ENCODE peak calls at places on chromosome X, in five cellular contexts. N is glutamatergic neuron, H is tibial nerve, D is Calu3, K is MCF 10A. G is an unnamed sample.

GRCh38 chrX:83469551-83469950 is 38.5 kb upstream of the POU3F4 start:
- DNase-seq in N (peak; percentile 33), H (no peak), D (peak; percentile 1), K (peak; percentile 59), G (no peak)

GRCh38 chrX:132023117-132023895 is at the start of gene STK26:
- DNase-seq in N (peak; percentile 60), H (peak; percentile 28), D (peak; percentile 81), K (peak; percentile 82), G (peak; percentile 53)

GRCh38 chrX:78103001-78103634 is 930 bp upstream of the PGK1 start:
- DNase-seq in N (no peak), H (no peak), D (no peak), K (no peak), G (no peak)

GRCh38 chrX:107713205-107714195 is 62.1 kb downstream of the TSC22D3 start:
- DNase-seq in N (no peak), H (no peak), D (no peak), K (no peak), G (no peak)

GRCh38 chrX:2485460-2485753 is 15.4 kb downstream of the DHRSX start:
- DNase-seq in N (no peak), H (no peak), D (no peak), K (no peak), G (no peak)

GRCh38 chrX:129876734-129877395 is 29.1 kb upstream of the UTP14A start:
- DNase-seq in N (no peak), H (no peak), D (peak; percentile 32), K (no peak), G (peak; percentile 9)

GRCh38 chrX:71251456-71251973 is 2.4 kb downstream of the ZMYM3 start:
- DNase-seq in N (no peak), H (no peak), D (no peak), K (no peak), G (no peak)

GRCh38 chrX:68490644-68491043 is 8.2 kb upstream of the YIPF6 start:
- DNase-seq in N (no peak), H (no peak), D (peak; percentile 41), K (peak; percentile 41), G (peak; percentile 52)

GRCh38 chrX:132694331-132694823 is 205.5 kb upstream of the MBNL3 start:
- DNase-seq in N (no peak), H (no peak), D (no peak), K (no peak), G (no peak)

GRCh38 chrX:68504237-68504636 is 5.4 kb downstream of the YIPF6 start:
- DNase-seq in N (no peak), H (no peak), D (no peak), K (peak; percentile 70), G (peak; percentile 66)

GRCh38 chrX:107985032-107985431 is 2.9 kb upstream of the TEX13B start:
- DNase-seq in N (no peak), H (no peak), D (no peak), K (no peak), G (no peak)

GRCh38 chrX:99703467-99703866 is 706.6 kb downstream of the PCDH19 start:
- DNase-seq in N (no peak), H (no peak), D (no peak), K (peak; percentile 39), G (no peak)

GRCh38 chrX:34467437-34467836 is 189.6 kb downstream of the TMEM47 start:
- DNase-seq in N (no peak), H (no peak), D (no peak), K (peak; percentile 55), G (peak; percentile 40)

GRCh38 chrX:11355259-11355909 is 62.2 kb downstream of the AMELX start:
- DNase-seq in N (no peak), H (no peak), D (no peak), K (no peak), G (no peak)

GRCh38 chrX:142250502-142250901 is 45.4 kb upstream of the MAGEC2 start:
- DNase-seq in N (no peak), H (no peak), D (no peak), K (peak; percentile 58), G (peak; percentile 78)

GRCh38 chrX:139287155-139287924 is 243.2 kb upstream of the F9 start:
- DNase-seq in N (no peak), H (no peak), D (no peak), K (no peak), G (no peak)

GRCh38 chrX:150162141-150162540 is 201.0 kb upstream of the MAMLD1 start:
- DNase-seq in N (no peak), H (no peak), D (peak; percentile 15), K (peak; percentile 80), G (no peak)

GRCh38 chrX:625137-625691 is 5.4 kb upstream of the SHOX start:
- DNase-seq in N (no peak), H (no peak), D (no peak), K (no peak), G (no peak)

GRCh38 chrX:17710836-17711235 is 26.5 kb upstream of the SCML1 start:
- DNase-seq in N (no peak), H (no peak), D (no peak), K (no peak), G (no peak)

GRCh38 chrX:72243472-72243871 is 4.6 kb upstream of the ERCC6L start:
- DNase-seq in N (no peak), H (no peak), D (no peak), K (peak; percentile 49), G (peak; percentile 22)

GRCh38 chrX:10240918-10241317 is 84.1 kb downstream of the CLCN4 start:
- DNase-seq in N (no peak), H (no peak), D (no peak), K (peak; percentile 54), G (peak; percentile 59)

GRCh38 chrX:147912093-147912801 is 528 bp downstream of the FMR1 start:
- DNase-seq in N (peak; percentile 33), H (no peak), D (peak; percentile 9), K (peak; percentile 44), G (no peak)

GRCh38 chrX:1205681-1206611 is 6.5 kb downstream of the CRLF2 start:
- DNase-seq in N (no peak), H (no peak), D (peak; percentile 22), K (peak; percentile 3), G (peak; percentile 56)

GRCh38 chrX:110964761-110965160 is 131.2 kb upstream of the PAK3 start:
- DNase-seq in N (peak; percentile 31), H (no peak), D (no peak), K (no peak), G (no peak)

GRCh38 chrX:1534321-1535168 is 2.4 kb downstream of the P2RY8 start:
- DNase-seq in N (no peak), H (no peak), D (no peak), K (no peak), G (no peak)

GRCh38 chrX:1468250-1468772 is 15.6 kb upstream of the ASMTL start:
- DNase-seq in N (no peak), H (no peak), D (peak; percentile 37), K (peak; percentile 83), G (no peak)

GRCh38 chrX:17475820-17476219 is 100.8 kb downstream of the NHS start:
- DNase-seq in N (no peak), H (no peak), D (no peak), K (peak; percentile 15), G (no peak)

GRCh38 chrX:77275392-77275791 is 171.8 kb upstream of the FGF16 start:
- DNase-seq in N (no peak), H (no peak), D (no peak), K (no peak), G (no peak)

GRCh38 chrX:126064901-126065541 is 101.1 kb downstream of the DCAF12L2 start:
- DNase-seq in N (no peak), H (no peak), D (no peak), K (no peak), G (no peak)

GRCh38 chrX:149510386-149510785 is 5.3 kb upstream of the IDS start:
- DNase-seq in N (no peak), H (no peak), D (no peak), K (no peak), G (no peak)

GRCh38 chrX:2748171-2748814 is 3.5 kb upstream of the XG start:
- DNase-seq in N (no peak), H (no peak), D (no peak), K (no peak), G (peak; percentile 86)

GRCh38 chrX:10797493-10797892 is 177.1 kb upstream of the MID1 start:
- DNase-seq in N (no peak), H (no peak), D (no peak), K (no peak), G (peak; percentile 7)

GRCh38 chrX:114959729-114960128 is 57.7 kb downstream of the IL13RA2 start:
- DNase-seq in N (no peak), H (no peak), D (no peak), K (peak; percentile 27), G (no peak)

GRCh38 chrX:102841706-102842003 is 95.4 kb upstream of the RAB40AL start:
- DNase-seq in N (no peak), H (no peak), D (no peak), K (no peak), G (no peak)

GRCh38 chrX:102845020-102845419 is 92.1 kb upstream of the RAB40AL start:
- DNase-seq in N (no peak), H (no peak), D (no peak), K (no peak), G (no peak)

GRCh38 chrX:102837843-102838242 is 99.2 kb upstream of the RAB40AL start:
- DNase-seq in N (no peak), H (no peak), D (no peak), K (no peak), G (no peak)

GRCh38 chrX:102835504-102836146 is 101.4 kb upstream of the RAB40AL start:
- DNase-seq in N (peak; percentile 12), H (no peak), D (peak; percentile 21), K (peak; percentile 32), G (no peak)

GRCh38 chrX:102840871-102841705 is 96.0 kb upstream of the RAB40AL start:
- DNase-seq in N (no peak), H (no peak), D (no peak), K (peak; percentile 13), G (no peak)
- TF ChIP-seq CTCF in N (peak; percentile 33), H (no peak), D (no peak), K (no peak), G (peak; percentile 46)

GRCh38 chrX:124234348-124234747 is 98.1 kb upstream of the TEX13D start:
- DNase-seq in N (no peak), H (no peak), D (no peak), K (no peak), G (no peak)
- TF ChIP-seq CTCF in N (no peak), H (no peak), D (no peak), K (no peak), G (no peak)

DNA sequence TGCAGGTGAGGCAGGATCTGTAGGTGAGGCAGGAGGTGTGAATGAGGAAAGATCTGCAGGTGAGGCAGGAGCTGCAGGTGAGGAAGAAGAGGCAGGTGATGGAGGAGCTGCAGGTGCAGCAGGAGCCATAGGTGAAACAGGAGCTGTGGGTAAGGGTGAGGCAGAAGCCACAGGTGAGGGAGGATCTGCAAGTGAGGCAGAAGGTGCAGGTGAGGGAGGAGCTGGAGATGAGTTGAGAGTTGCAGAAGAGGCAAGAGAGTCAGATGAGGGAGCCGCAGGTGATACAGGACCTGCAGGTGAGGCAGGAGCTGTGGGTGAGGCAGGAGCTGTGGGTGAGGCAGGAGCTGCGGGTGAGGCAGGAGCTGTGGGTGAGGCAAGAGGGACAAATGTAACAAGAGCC is 27.1 kb upstream of the PNMA3 start:
- DNase-seq in N (no peak), H (no peak), D (no peak), K (no peak), G (no peak)
- TF ChIP-seq CTCF in N (no peak), H (no peak), D (no peak), K (no peak), G (no peak)

DNA sequence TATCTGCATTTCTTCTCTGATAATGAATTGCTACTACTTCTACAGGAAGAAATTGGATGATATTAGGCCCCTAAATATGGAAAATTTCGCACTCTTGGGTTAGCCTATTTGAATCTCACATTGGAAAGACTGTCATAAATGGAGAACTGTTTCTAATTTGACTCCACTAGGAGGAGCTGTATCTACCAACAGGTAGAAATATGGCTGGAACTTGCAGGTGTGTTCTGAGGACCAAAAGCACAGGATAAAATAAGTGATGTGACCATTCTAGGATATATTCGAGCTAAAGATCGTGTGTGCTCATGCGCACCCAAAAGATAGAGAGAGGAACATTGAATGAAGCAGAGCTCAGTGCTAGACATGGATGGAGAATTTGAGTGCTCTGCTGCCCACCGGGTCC is 4.8 kb upstream of the NKAP start:
- DNase-seq in N (no peak), H (no peak), D (no peak), K (no peak), G (no peak)
- TF ChIP-seq CTCF in N (peak; percentile 10), H (no peak), D (no peak), K (no peak), G (peak; percentile 35)

G was measured in foreskin keratinocyte.